ENCODE peak calls at places on chromosomes 4 and X, in six cellular contexts. One of them, this sample, is unnamed.

GRCh38 chr4:8739820-8740665 is 131.6 kb downstream of the HMX1 start:
- DNase-seq in GM23248: no peak
- DNase-seq in ureter: no peak
- DNase-seq in kidney: no peak
- DNase-seq in NCI-H69: peak
- DNase-seq in stimulated activated CD4-positive, alpha-beta T cell treated with anti-CD3 and anti-CD28 coated beads, TNF-alpha, amount 100 ng/mL, for 1 hour: no peak
- DNase-seq in this sample: no peak

GRCh38 chr4:65671402-65671801 is 1.1 kb upstream of the EPHA5 start:
- DNase-seq in GM23248: no peak
- DNase-seq in ureter: no peak
- DNase-seq in kidney: no peak
- DNase-seq in NCI-H69: peak
- DNase-seq in stimulated activated CD4-positive, alpha-beta T cell treated with anti-CD3 and anti-CD28 coated beads, TNF-alpha, amount 100 ng/mL, for 1 hour: no peak
- DNase-seq in this sample: no peak

GRCh38 chr4:107757860-107758476 is 37.9 kb upstream of the PAPSS1 start:
- DNase-seq in GM23248: peak
- DNase-seq in ureter: no peak
- DNase-seq in kidney: no peak
- DNase-seq in NCI-H69: peak
- DNase-seq in stimulated activated CD4-positive, alpha-beta T cell treated with anti-CD3 and anti-CD28 coated beads, TNF-alpha, amount 100 ng/mL, for 1 hour: no peak
- DNase-seq in this sample: no peak

GRCh38 chr4:622071-622995 is 3.0 kb upstream of the PDE6B start:
- DNase-seq in GM23248: peak
- DNase-seq in ureter: no peak
- DNase-seq in kidney: peak
- DNase-seq in NCI-H69: no peak
- DNase-seq in stimulated activated CD4-positive, alpha-beta T cell treated with anti-CD3 and anti-CD28 coated beads, TNF-alpha, amount 100 ng/mL, for 1 hour: no peak
- DNase-seq in this sample: no peak

GRCh38 chrX:43880439-43880838 is 1.8 kb downstream of the MAOB start:
- DNase-seq in GM23248: peak
- DNase-seq in ureter: no peak
- DNase-seq in kidney: no peak
- DNase-seq in NCI-H69: no peak
- DNase-seq in stimulated activated CD4-positive, alpha-beta T cell treated with anti-CD3 and anti-CD28 coated beads, TNF-alpha, amount 100 ng/mL, for 1 hour: no peak
- DNase-seq in this sample: no peak

GRCh38 chr4:146450524-146450923 is 71.2 kb downstream of the SLC10A7 start:
- DNase-seq in GM23248: peak
- DNase-seq in ureter: no peak
- DNase-seq in kidney: no peak
- DNase-seq in NCI-H69: no peak
- DNase-seq in stimulated activated CD4-positive, alpha-beta T cell treated with anti-CD3 and anti-CD28 coated beads, TNF-alpha, amount 100 ng/mL, for 1 hour: no peak
- DNase-seq in this sample: no peak

GRCh38 chrX:2714551-2714950 is 23.5 kb downstream of the CD99 start:
- DNase-seq in GM23248: no peak
- DNase-seq in ureter: no peak
- DNase-seq in kidney: no peak
- DNase-seq in NCI-H69: no peak
- DNase-seq in stimulated activated CD4-positive, alpha-beta T cell treated with anti-CD3 and anti-CD28 coated beads, TNF-alpha, amount 100 ng/mL, for 1 hour: no peak
- DNase-seq in this sample: no peak

GRCh38 chr4:176125063-176125462 is 59.4 kb downstream of the WDR17 start:
- DNase-seq in GM23248: peak
- DNase-seq in ureter: no peak
- DNase-seq in kidney: no peak
- DNase-seq in NCI-H69: no peak
- DNase-seq in stimulated activated CD4-positive, alpha-beta T cell treated with anti-CD3 and anti-CD28 coated beads, TNF-alpha, amount 100 ng/mL, for 1 hour: no peak
- DNase-seq in this sample: no peak

GRCh38 chr4:160316036-160316435 is 1213.2 kb downstream of the RAPGEF2 start:
- DNase-seq in GM23248: no peak
- DNase-seq in ureter: no peak
- DNase-seq in kidney: no peak
- DNase-seq in NCI-H69: peak
- DNase-seq in stimulated activated CD4-positive, alpha-beta T cell treated with anti-CD3 and anti-CD28 coated beads, TNF-alpha, amount 100 ng/mL, for 1 hour: no peak
- DNase-seq in this sample: no peak

GRCh38 chr4:147408189-147408588 is 72.7 kb upstream of the EDNRA start:
- DNase-seq in GM23248: no peak
- DNase-seq in ureter: no peak
- DNase-seq in kidney: no peak
- DNase-seq in NCI-H69: no peak
- DNase-seq in stimulated activated CD4-positive, alpha-beta T cell treated with anti-CD3 and anti-CD28 coated beads, TNF-alpha, amount 100 ng/mL, for 1 hour: no peak
- DNase-seq in this sample: no peak

GRCh38 chrX:9064694-9065093 is 30.8 kb upstream of the FAM9B start:
- DNase-seq in GM23248: no peak
- DNase-seq in ureter: no peak
- DNase-seq in kidney: no peak
- DNase-seq in NCI-H69: no peak
- DNase-seq in stimulated activated CD4-positive, alpha-beta T cell treated with anti-CD3 and anti-CD28 coated beads, TNF-alpha, amount 100 ng/mL, for 1 hour: no peak
- DNase-seq in this sample: no peak

GRCh38 chr4:9765091-9765490 is 16.3 kb upstream of the DRD5 start:
- DNase-seq in GM23248: peak
- DNase-seq in ureter: no peak
- DNase-seq in kidney: no peak
- DNase-seq in NCI-H69: peak
- DNase-seq in stimulated activated CD4-positive, alpha-beta T cell treated with anti-CD3 and anti-CD28 coated beads, TNF-alpha, amount 100 ng/mL, for 1 hour: no peak
- DNase-seq in this sample: no peak

GRCh38 chr4:36348403-36348938 is 67.1 kb downstream of the DTHD1 start:
- DNase-seq in GM23248: no peak
- DNase-seq in ureter: no peak
- DNase-seq in kidney: no peak
- DNase-seq in NCI-H69: no peak
- DNase-seq in stimulated activated CD4-positive, alpha-beta T cell treated with anti-CD3 and anti-CD28 coated beads, TNF-alpha, amount 100 ng/mL, for 1 hour: no peak
- DNase-seq in this sample: no peak

GRCh38 chr4:53576676-53577372 is 14.5 kb downstream of the LNX1 start:
- DNase-seq in GM23248: peak
- DNase-seq in ureter: no peak
- DNase-seq in kidney: no peak
- DNase-seq in NCI-H69: no peak
- DNase-seq in stimulated activated CD4-positive, alpha-beta T cell treated with anti-CD3 and anti-CD28 coated beads, TNF-alpha, amount 100 ng/mL, for 1 hour: no peak
- DNase-seq in this sample: no peak

GRCh38 chrX:7286461-7286860 is 138.5 kb upstream of the PUDP start:
- DNase-seq in GM23248: no peak
- DNase-seq in ureter: no peak
- DNase-seq in kidney: no peak
- DNase-seq in NCI-H69: no peak
- DNase-seq in stimulated activated CD4-positive, alpha-beta T cell treated with anti-CD3 and anti-CD28 coated beads, TNF-alpha, amount 100 ng/mL, for 1 hour: no peak
- DNase-seq in this sample: no peak

GRCh38 chrX:19178402-19178801 is 56.1 kb upstream of the ADGRG2 start:
- DNase-seq in GM23248: no peak
- DNase-seq in ureter: no peak
- DNase-seq in kidney: no peak
- DNase-seq in NCI-H69: no peak
- DNase-seq in stimulated activated CD4-positive, alpha-beta T cell treated with anti-CD3 and anti-CD28 coated beads, TNF-alpha, amount 100 ng/mL, for 1 hour: no peak
- DNase-seq in this sample: no peak

GRCh38 chr4:22416403-22416802 is 99.5 kb downstream of the ADGRA3 start:
- DNase-seq in GM23248: no peak
- DNase-seq in ureter: no peak
- DNase-seq in kidney: no peak
- DNase-seq in NCI-H69: peak
- DNase-seq in stimulated activated CD4-positive, alpha-beta T cell treated with anti-CD3 and anti-CD28 coated beads, TNF-alpha, amount 100 ng/mL, for 1 hour: no peak
- DNase-seq in this sample: no peak

GRCh38 chr4:18069806-18070205 is 48.3 kb upstream of the LCORL start:
- DNase-seq in GM23248: no peak
- DNase-seq in ureter: no peak
- DNase-seq in kidney: no peak
- DNase-seq in NCI-H69: no peak
- DNase-seq in stimulated activated CD4-positive, alpha-beta T cell treated with anti-CD3 and anti-CD28 coated beads, TNF-alpha, amount 100 ng/mL, for 1 hour: no peak
- DNase-seq in this sample: no peak

GRCh38 chr4:73139991-73140390 is 70.5 kb upstream of the COX18 start:
- DNase-seq in GM23248: no peak
- DNase-seq in ureter: no peak
- DNase-seq in kidney: no peak
- DNase-seq in NCI-H69: no peak
- DNase-seq in stimulated activated CD4-positive, alpha-beta T cell treated with anti-CD3 and anti-CD28 coated beads, TNF-alpha, amount 100 ng/mL, for 1 hour: no peak
- DNase-seq in this sample: no peak

GRCh38 chrX:64204252-64204651 is 1.3 kb downstream of the AMER1 start:
- DNase-seq in GM23248: peak
- DNase-seq in ureter: no peak
- DNase-seq in kidney: peak
- DNase-seq in NCI-H69: no peak
- DNase-seq in stimulated activated CD4-positive, alpha-beta T cell treated with anti-CD3 and anti-CD28 coated beads, TNF-alpha, amount 100 ng/mL, for 1 hour: no peak
- DNase-seq in this sample: peak

GRCh38 chr4:105236917-105237311 is 90.2 kb downstream of the TET2 start:
- DNase-seq in GM23248: no peak
- DNase-seq in ureter: no peak
- DNase-seq in kidney: no peak
- DNase-seq in NCI-H69: no peak
- DNase-seq in stimulated activated CD4-positive, alpha-beta T cell treated with anti-CD3 and anti-CD28 coated beads, TNF-alpha, amount 100 ng/mL, for 1 hour: no peak
- DNase-seq in this sample: no peak